ENCODE peak calls at places on chromosomes 2 and 18, in eight cellular contexts. F, Q, V, G, U, I, W and C are unnamed samples.

GRCh38 chr2:206230060-206230890 is 44.2 kb upstream of the ZDBF2 start:
- DNase-seq in U (no peak), V (no peak), F (no peak), Q (peak), I (no peak), W (peak), G (peak), C (peak)

GRCh38 chr2:9407363-9407811 is 15.9 kb downstream of the ITGB1BP1 start:
- DNase-seq in I (peak), Q (no peak), G (no peak), U (no peak), F (no peak), W (no peak), V (no peak), C (no peak)

GRCh38 chr2:1930376-1930775 is 186.1 kb upstream of the PXDN start:
- DNase-seq in U (no peak), W (peak), G (no peak), I (no peak), F (no peak), V (no peak), Q (no peak), C (no peak)

GRCh38 chr2:45930396-45930792 is 278.9 kb downstream of the PRKCE start:
- DNase-seq in W (no peak), G (no peak), V (no peak), U (no peak), F (no peak), Q (no peak), I (peak), C (peak)

GRCh38 chr2:3986063-3986462 is 282.7 kb downstream of the DCDC2C start:
- DNase-seq in V (no peak), F (no peak), G (no peak), Q (no peak), W (no peak), I (no peak), U (no peak), C (no peak)

GRCh38 chr2:176926453-176926852 is 286.1 kb upstream of the HNRNPA3 start:
- DNase-seq in F (no peak), V (no peak), Q (no peak), I (no peak), W (no peak), U (no peak), G (no peak), C (no peak)

GRCh38 chr18:24368749-24369148 is 28.9 kb downstream of the OSBPL1A start:
- DNase-seq in I (no peak), U (no peak), F (no peak), G (no peak), W (no peak), V (no peak), Q (no peak), C (no peak)

GRCh38 chr2:204177977-204178522 is 241.5 kb downstream of the ICOS start:
- DNase-seq in U (no peak), V (peak), Q (peak), W (peak), F (no peak), I (peak), G (peak), C (peak)

GRCh38 chr18:41645600-41646360 is 309.3 kb upstream of the PIK3C3 start:
- DNase-seq in G (no peak), W (no peak), I (no peak), U (no peak), V (no peak), Q (no peak), F (no peak), C (no peak)

GRCh38 chr2:26300234-26300641 is 45.7 kb upstream of the SELENOI start:
- DNase-seq in G (no peak), W (no peak), Q (no peak), I (peak), U (no peak), F (no peak), V (no peak), C (no peak)

GRCh38 chr18:21703241-21703820 is 1.2 kb downstream of the ABHD3 start:
- DNase-seq in Q (peak), W (peak), G (no peak), F (no peak), V (peak), I (no peak), U (no peak), C (peak)

GRCh38 chr2:64439194-64439593 is 14.8 kb upstream of the LGALSL start:
- DNase-seq in V (no peak), W (no peak), Q (no peak), F (no peak), I (no peak), G (no peak), U (no peak), C (no peak)
- H3K4me3 ChIP-seq in V (no peak), W (no peak), Q (no peak), F (no peak), I (no peak), G (no peak), U (no peak), C (no peak)

GRCh38 chr2:166127217-166128155 is at the start of gene SCN1A:
- DNase-seq in U (no peak), V (no peak), W (peak), F (no peak), Q (peak), G (peak), I (peak), C (peak)
- H3K4me3 ChIP-seq in U (no peak), V (no peak), W (no peak), F (no peak), Q (peak), G (no peak), I (no peak), C (no peak)

DNA sequence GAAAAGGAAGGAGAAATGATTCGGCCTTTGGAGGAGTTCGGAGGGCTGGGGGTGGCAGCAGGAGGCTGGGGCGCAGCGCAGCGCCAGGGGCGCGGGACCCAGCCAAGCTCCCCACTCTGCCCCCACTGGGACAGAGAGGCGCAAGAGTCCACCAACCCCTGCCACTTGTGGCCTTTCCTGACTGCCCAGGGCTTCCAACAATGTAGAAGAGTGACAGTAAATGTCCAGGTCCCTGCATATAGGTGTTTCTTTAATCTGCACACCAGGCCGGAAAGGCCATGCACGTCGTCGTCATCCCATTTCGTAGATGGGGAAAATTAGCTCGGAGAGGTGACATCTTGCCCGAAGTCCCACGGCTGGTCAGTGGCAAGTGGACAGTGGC is 96.6 kb downstream of the INHBB start:
- DNase-seq in Q (no peak), I (no peak), G (no peak), V (no peak), U (no peak), F (no peak), W (no peak), C (peak)
- H3K4me3 ChIP-seq in Q (peak), I (no peak), G (peak), V (peak), U (peak), F (no peak), W (peak), C (peak)

DNA sequence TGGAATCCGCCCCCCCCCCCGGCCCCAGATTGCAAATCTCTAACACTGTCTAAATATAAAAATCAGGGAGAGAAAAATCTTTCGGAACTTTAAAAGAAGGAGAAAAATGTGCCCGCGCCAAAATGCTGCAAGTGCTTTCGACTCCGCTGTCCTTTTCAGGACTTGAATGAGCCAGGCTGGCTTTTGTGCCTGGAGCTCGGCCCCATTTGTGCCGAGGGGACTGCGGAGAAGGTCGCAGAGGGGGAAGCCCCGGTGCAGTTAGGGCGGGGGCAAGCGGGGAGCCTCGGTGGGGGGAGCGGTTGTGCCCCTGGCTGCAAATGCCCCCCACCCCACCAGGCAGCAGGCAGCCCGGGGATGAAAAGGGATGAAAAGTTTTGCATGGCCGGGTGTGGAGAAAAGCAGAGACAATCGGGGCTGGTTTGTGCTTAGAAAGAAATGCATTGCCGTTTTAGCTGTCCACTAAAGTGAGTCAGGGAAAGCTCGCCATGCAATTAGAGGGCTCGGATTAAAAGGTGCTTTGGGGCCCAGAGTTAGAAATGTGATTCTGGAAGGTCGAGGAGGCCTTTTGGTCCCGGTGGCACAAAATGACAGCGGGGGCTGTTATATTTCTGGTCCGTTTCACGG is 1.6 kb downstream of the INHBB start:
- DNase-seq in Q (peak), F (no peak), G (peak), U (peak), V (no peak), I (no peak), W (peak), C (peak)
- H3K4me3 ChIP-seq in Q (peak), F (peak), G (peak), U (no peak), V (peak), I (no peak), W (no peak), C (no peak)

DNA sequence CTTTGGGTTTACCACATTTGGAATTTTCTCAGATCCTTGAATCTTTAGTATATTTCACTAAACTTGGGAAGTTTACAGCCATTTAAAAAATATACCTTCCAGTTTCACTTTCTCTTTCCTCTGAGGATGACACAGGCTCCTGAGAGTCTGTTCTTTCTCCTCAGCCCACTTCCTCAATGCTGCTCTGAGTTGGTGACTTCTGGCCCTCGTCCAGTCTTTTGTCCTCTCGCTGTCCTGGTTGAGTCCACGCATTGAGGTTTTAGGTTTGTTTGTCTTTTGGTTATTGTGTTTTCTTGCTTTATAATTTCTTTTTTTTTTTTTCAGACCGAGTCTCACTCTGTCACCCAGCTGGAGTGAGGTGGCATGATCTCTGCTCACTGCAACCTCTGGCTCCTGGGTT is 40.7 kb upstream of the GALR1 start:
- DNase-seq in W (no peak), U (no peak), V (peak), Q (no peak), F (peak), G (no peak), I (peak), C (no peak)
- H3K4me3 ChIP-seq in W (no peak), U (no peak), V (peak), Q (no peak), F (no peak), G (no peak), I (no peak), C (no peak)

DNA sequence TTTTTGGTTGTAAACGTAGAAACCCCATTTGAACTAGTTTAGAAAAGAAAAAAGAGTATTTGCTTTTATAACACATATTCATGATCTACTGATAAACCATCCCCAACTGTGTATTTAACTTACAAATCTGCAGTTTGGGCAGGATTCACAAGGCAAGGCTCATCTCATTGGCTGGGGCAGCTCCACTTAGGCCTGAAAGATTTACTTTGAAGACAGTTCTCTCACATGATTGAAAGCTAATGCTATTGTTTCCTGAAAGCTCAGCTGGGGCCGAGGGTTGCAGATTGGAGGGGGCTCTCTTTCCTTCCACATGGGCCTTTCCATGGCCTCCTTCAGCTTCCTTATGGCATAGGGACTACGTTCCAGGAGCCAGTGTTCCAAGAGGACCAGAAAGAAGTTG is 47.4 kb downstream of the ARHGAP15 start:
- DNase-seq in V (no peak), F (no peak), Q (no peak), I (no peak), G (peak), W (no peak), U (no peak), C (no peak)
- H3K4me3 ChIP-seq in V (peak), F (no peak), Q (no peak), I (no peak), G (no peak), W (no peak), U (no peak), C (no peak)

DNA sequence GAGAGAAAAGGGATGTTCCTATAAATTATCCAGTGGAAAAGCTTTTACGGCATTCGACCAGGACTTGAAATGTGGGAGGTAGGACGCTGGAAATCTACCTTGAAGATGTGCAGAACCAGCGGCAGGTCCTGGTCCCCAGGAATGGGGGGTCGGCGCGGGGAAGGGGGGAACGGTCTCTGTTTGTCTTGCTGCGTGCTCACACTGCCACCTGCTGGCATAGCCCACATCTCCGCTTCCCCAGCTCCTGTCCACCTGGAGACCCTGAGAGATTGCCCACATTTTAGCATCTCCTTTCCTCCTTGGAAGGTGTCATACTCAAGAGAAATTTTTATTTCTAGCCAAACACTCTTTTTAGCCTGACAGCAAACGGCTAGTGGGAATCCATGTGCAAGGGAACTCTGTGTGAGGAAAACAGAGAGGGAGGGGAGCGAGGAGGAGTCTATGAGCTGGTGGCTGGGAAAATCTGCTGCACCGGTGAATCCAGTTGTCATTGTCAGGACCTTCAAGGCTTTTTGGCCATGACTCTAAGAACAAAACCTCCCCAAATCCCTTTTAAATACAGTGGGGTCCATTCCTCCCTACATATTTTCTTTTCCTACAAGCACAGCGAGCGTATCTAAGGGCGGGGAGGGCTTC is 348.9 kb upstream of the PKDCC start:
- DNase-seq in I (peak), V (no peak), G (peak), U (peak), W (peak), Q (peak), F (peak), C (peak)
- H3K4me3 ChIP-seq in I (no peak), V (no peak), G (no peak), U (no peak), W (no peak), Q (no peak), F (peak), C (no peak)

GRCh38 chr2:207254526-207255464 is 89.0 kb upstream of the KLF7 start:
- DNase-seq in V (no peak), I (peak), Q (no peak), U (no peak), G (no peak), F (no peak), W (no peak), C (no peak)
- H3K4me3 ChIP-seq in V (no peak), I (no peak), Q (no peak), U (no peak), G (no peak), F (no peak), W (no peak), C (no peak)

GRCh38 chr2:24231461-24231881 is 56.6 kb downstream of the FAM228A start:
- DNase-seq in G (no peak), I (peak), W (no peak), V (no peak), Q (no peak), F (no peak), U (no peak), C (no peak)

GRCh38 chr2:24237313-24237712 is 62.5 kb downstream of the FAM228A start:
- DNase-seq in Q (no peak), W (no peak), V (no peak), I (no peak), F (no peak), U (no peak), G (no peak), C (no peak)

GRCh38 chr2:24228470-24228869 is 53.6 kb downstream of the FAM228A start:
- DNase-seq in G (no peak), I (peak), V (no peak), Q (peak), F (no peak), W (no peak), U (no peak), C (no peak)

GRCh38 chr2:24238158-24238557 is 63.3 kb downstream of the FAM228A start:
- DNase-seq in V (no peak), U (no peak), F (no peak), G (no peak), W (no peak), I (no peak), Q (no peak), C (no peak)

DNA sequence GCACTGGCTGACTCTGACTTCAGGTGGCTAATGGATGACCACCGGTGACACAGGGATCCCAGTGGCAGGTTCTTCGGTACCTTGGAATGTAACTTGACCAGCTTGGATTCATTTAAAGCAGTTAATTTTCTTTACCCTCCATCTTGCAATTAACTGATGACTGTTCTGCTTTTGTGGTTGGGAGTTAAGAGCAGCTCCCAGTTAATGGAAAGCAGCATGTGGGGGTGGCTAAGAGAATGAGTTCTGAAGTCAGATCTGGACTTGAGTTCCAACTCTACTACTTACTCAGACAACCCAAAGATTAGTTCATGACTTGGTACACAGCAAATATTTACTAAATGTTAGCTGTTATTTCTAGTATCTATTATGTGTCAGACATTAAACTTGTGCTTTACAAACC is 58.5 kb downstream of the FAM228A start:
- DNase-seq in G (no peak), I (peak), V (no peak), F (no peak), W (no peak), U (no peak), Q (no peak), C (no peak)
- H3K4me3 ChIP-seq in G (no peak), I (no peak), V (no peak), F (no peak), W (no peak), U (no peak), Q (no peak), C (no peak)

GRCh38 chr18:57436193-57436964 is 1.2 kb downstream of the ONECUT2 start:
- DNase-seq in I (no peak), W (peak), G (peak), Q (peak), V (no peak), U (peak), F (no peak), C (peak)

GRCh38 chr18:57435851-57436192 is 648 bp downstream of the ONECUT2 start:
- DNase-seq in G (no peak), I (no peak), U (no peak), V (no peak), Q (peak), W (no peak), F (no peak), C (peak)

GRCh38 chr18:57437433-57437781 is 2.2 kb downstream of the ONECUT2 start:
- DNase-seq in U (no peak), F (no peak), G (peak), W (peak), Q (peak), I (no peak), V (no peak), C (peak)

GRCh38 chr18:57437782-57438668 is 2.9 kb downstream of the ONECUT2 start:
- DNase-seq in U (peak), V (no peak), G (peak), Q (peak), I (peak), F (no peak), W (peak), C (peak)

DNA sequence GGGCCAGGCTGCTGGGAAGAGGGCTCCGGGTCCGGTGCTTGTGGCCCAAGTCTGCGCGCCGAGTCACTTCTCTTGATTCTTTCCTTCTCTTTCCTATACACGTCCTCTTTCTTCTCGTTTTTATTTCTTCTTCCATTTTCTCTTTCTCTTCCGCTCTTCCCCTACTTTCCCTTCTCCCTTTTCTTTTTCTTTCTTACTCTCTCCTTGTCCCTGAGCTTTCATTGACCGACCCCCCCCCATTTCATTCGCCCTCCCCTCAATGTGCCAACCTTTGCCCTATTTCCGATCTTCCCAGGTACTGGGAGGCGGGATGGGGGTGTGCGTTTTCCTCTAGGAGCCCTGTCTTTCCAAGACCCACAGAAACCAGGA is 1.8 kb downstream of the ONECUT2 start:
- DNase-seq in W (no peak), I (no peak), G (no peak), Q (no peak), U (no peak), V (no peak), F (no peak), C (no peak)
- H3K4me3 ChIP-seq in W (peak), I (no peak), G (no peak), Q (peak), U (no peak), V (no peak), F (no peak), C (peak)